ENCODE peak calls at places on chromosomes 6 and 20, in six cellular contexts. B, P, Z, V, L and F are unnamed samples.

GRCh38 chr6:129657433-129657832 is 52.5 kb downstream of the ARHGAP18 start:
- DNase-seq in B (no peak), P (no peak), Z (no peak), V (no peak), L (no peak), F (no peak)

GRCh38 chr6:164227952-164228522 is 813.5 kb downstream of the QKI start:
- DNase-seq in B (no peak), P (no peak), Z (no peak), V (no peak), L (peak), F (no peak)

GRCh38 chr6:164230259-164230658 is 815.7 kb downstream of the QKI start:
- DNase-seq in B (no peak), P (no peak), Z (no peak), V (no peak), L (no peak), F (no peak)

GRCh38 chr6:82415820-82416219 is 52.2 kb downstream of the TPBG start:
- DNase-seq in B (no peak), P (no peak), Z (no peak), V (no peak), L (no peak), F (no peak)

GRCh38 chr6:160462551-160463109 is 114.5 kb downstream of the SLC22A3 start:
- DNase-seq in B (peak), P (peak), Z (no peak), V (no peak), L (no peak), F (no peak)

GRCh38 chr6:42766163-42766670 is 15.6 kb upstream of the BICRAL start:
- DNase-seq in B (peak), P (peak), Z (no peak), V (no peak), L (peak), F (no peak)

GRCh38 chr20:51759769-51760510 is 8.2 kb downstream of the ATP9A start:
- DNase-seq in B (no peak), P (peak), Z (no peak), V (no peak), L (no peak), F (no peak)

GRCh38 chr20:58555078-58555765 is 40.0 kb upstream of the APCDD1L start:
- DNase-seq in B (peak), P (peak), Z (peak), V (no peak), L (no peak), F (no peak)

GRCh38 chr20:42628683-42629082 is 561.0 kb downstream of the PTPRT start:
- DNase-seq in B (no peak), P (no peak), Z (no peak), V (no peak), L (no peak), F (no peak)

GRCh38 chr6:17476506-17476905 is 83.1 kb downstream of the CAP2 start:
- DNase-seq in B (no peak), P (no peak), Z (no peak), V (no peak), L (peak), F (peak)

GRCh38 chr6:119865466-119866350 is 516.1 kb upstream of the MAN1A1 start:
- DNase-seq in B (no peak), P (no peak), Z (no peak), V (no peak), L (peak), F (no peak)

GRCh38 chr6:149037026-149037734 is 280.3 kb upstream of the TAB2 start:
- DNase-seq in B (peak), P (no peak), Z (no peak), V (no peak), L (no peak), F (peak)

GRCh38 chr6:100260584-100260983 is 204.1 kb downstream of the SIM1 start:
- DNase-seq in B (peak), P (no peak), Z (no peak), V (no peak), L (peak), F (no peak)
- H3K18ac ChIP-seq in B (no peak), P (no peak), Z (no peak), V (no peak), L (no peak), F (no peak)

GRCh38 chr6:31579546-31580445 is 2.4 kb downstream of the LTB start:
- DNase-seq in B (no peak), P (no peak), Z (no peak), V (no peak), L (no peak), F (no peak)

GRCh38 chr6:31581511-31582229 is 554 bp downstream of the LTB start:
- DNase-seq in B (no peak), P (no peak), Z (no peak), V (no peak), L (no peak), F (peak)

GRCh38 chr6:31580446-31580755 is 1.8 kb downstream of the LTB start:
- DNase-seq in B (no peak), P (no peak), Z (no peak), V (no peak), L (no peak), F (peak)

GRCh38 chr6:31582230-31582601 is at the start of gene LTB:
- DNase-seq in B (no peak), P (no peak), Z (no peak), V (no peak), L (no peak), F (no peak)

DNA sequence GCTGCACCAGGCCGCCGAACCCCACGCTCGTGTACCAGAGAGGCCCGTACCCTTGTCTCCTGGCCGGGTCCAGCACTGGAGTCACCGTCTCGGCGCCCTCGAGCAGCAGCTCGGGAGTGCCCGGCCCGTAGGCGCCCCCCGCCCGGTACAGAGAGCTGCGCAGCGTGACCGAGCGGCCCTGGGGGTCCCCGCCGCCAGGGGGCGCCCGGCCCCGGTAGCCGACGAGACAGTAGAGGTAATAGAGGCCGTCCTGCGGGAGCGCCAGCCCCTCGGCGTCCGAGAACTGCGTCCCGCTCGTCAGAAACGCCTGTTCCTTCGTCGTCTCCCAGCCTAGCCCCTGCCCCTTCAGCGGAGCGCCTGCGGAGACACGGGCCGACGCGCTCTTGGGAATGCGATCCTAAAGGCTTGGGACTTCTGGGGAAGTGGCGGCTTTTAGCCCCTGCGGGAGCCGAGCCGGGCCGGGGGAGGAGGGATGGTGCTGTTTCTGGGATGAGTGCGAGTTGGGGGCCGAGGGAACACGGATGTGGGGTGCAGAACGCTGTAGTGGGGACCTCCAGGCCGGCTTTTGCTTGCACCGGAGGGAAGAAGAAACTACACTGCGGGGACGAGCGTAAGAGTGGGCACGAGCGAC is 1.3 kb downstream of the LTB start:
- DNase-seq in B (peak), P (peak), Z (peak), V (peak), L (peak), F (peak)
- H2BK5ac ChIP-seq in B (no peak), P (no peak), Z (no peak), V (peak), L (peak), F (no peak)

DNA sequence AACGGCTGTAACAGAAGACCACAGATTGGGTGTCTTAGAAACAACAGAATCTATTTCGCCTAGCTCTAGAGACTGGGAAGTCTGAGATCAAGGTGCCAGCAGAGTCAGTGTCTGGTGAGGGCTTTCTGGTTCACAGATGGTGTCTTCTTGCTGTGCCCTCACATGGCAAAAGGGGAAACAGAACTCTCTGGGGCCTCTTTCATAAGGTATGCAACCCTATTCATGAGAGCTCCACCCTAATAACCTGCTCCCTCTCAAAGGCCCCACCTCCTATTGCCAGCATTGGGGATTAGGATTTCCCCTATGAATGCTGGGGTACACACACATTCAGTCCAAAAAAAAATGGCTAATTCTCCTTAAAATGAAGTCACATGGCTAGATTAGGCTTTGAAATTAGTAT is 10.0 kb downstream of the TXNDC5 start:
- DNase-seq in B (no peak), P (no peak), Z (no peak), V (no peak), L (no peak), F (no peak)
- H3K14ac ChIP-seq in B (no peak), P (no peak), Z (no peak), V (no peak), L (no peak), F (no peak)

DNA sequence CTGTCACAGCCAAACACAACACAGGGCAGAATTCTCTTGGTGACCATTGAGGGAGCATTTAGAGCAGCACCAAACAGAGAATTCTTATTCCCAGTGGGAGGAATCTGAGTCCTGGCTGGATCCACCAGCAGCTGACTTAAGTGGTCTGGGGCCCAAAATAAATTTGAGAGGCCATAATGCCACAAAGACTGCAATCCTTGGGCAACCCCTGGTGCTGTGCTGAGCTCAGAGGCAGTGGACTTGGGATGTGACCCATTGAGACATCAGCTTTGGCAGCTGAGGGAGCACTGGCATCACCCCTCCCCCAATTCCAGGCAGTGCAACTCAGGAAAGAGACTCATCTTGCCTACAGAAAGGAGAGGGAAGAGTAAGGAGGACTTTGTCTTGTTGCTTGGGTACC is 48.6 kb upstream of the THBS2 start:
- DNase-seq in B (no peak), P (no peak), Z (no peak), V (no peak), L (no peak), F (no peak)
- H3K18ac ChIP-seq in B (no peak), P (no peak), Z (no peak), V (no peak), L (no peak), F (no peak)